ENCODE peak calls at places on chromosome 21, in nine cellular contexts. J is A549, W is Panc1, D is K562, R is HCT116, A is HepG2, U is GM23338, M is GM12878, B is SK-N-SH. O is an unnamed sample.

GRCh38 chr21:35084869-35085268 is 35.8 kb upstream of the RUNX1 start:
- DNase-seq in J (peak; percentile 33), W (no peak), D (no peak), R (no peak), A (no peak), U (no peak), M (no peak), B (no peak), O (no peak)

GRCh38 chr21:22855581-22855980 is 1857.4 kb downstream of the NCAM2 start:
- DNase-seq in J (no peak), W (peak; percentile 63), D (no peak), R (no peak), A (no peak), U (no peak), M (no peak), B (no peak), O (no peak)

GRCh38 chr21:43269461-43269860 is 100.7 kb downstream of the CRYAA start:
- DNase-seq in J (no peak), W (no peak), D (peak; percentile 67), R (no peak), A (no peak), U (peak; percentile 59), M (no peak), B (no peak), O (no peak)

GRCh38 chr21:43918385-43918947 is 53.4 kb downstream of the AGPAT3 start:
- DNase-seq in J (no peak), W (no peak), D (no peak), R (no peak), A (no peak), U (no peak), M (no peak), B (no peak), O (no peak)

GRCh38 chr21:21002137-21002536 is 3.9 kb downstream of the NCAM2 start:
- DNase-seq in J (no peak), W (no peak), D (no peak), R (no peak), A (no peak), U (no peak), M (no peak), B (no peak), O (no peak)

GRCh38 chr21:35963920-35964451 is 96.3 kb downstream of the SETD4 start:
- DNase-seq in J (no peak), W (no peak), D (no peak), R (no peak), A (no peak), U (peak; percentile 66), M (no peak), B (no peak), O (no peak)

GRCh38 chr21:43809853-43810504 is 20.6 kb downstream of the RRP1 start:
- DNase-seq in J (no peak), W (no peak), D (no peak), R (no peak), A (no peak), U (no peak), M (no peak), B (no peak), O (peak; percentile 18)

GRCh38 chr21:16569679-16570078 is 839.9 kb downstream of the USP25 start:
- DNase-seq in J (no peak), W (no peak), D (no peak), R (no peak), A (no peak), U (no peak), M (no peak), B (no peak), O (no peak)

GRCh38 chr21:43733529-43734071 is 14.7 kb downstream of the PDXK start:
- DNase-seq in J (no peak), W (no peak), D (no peak), R (no peak), A (no peak), U (no peak), M (no peak), B (no peak), O (no peak)

GRCh38 chr21:33537212-33537611 is 4.7 kb downstream of the GART start:
- DNase-seq in J (no peak), W (no peak), D (no peak), R (no peak), A (no peak), U (no peak), M (no peak), B (no peak), O (no peak)

GRCh38 chr21:29115899-29116298 is 14.5 kb upstream of the MAP3K7CL start:
- DNase-seq in J (no peak), W (no peak), D (no peak), R (no peak), A (no peak), U (no peak), M (no peak), B (no peak), O (no peak)

GRCh38 chr21:14121719-14122118 is 89.0 kb downstream of the LIPI start:
- DNase-seq in J (no peak), W (no peak), D (no peak), R (no peak), A (no peak), U (no peak), M (no peak), B (no peak), O (no peak)

GRCh38 chr21:28283652-28284490 is 708.8 kb downstream of the LTN1 start:
- DNase-seq in J (no peak), W (no peak), D (no peak), R (no peak), A (peak; percentile 40), U (no peak), M (no peak), B (peak; percentile 22), O (no peak)

GRCh38 chr21:43332872-43333300 is 94.0 kb downstream of the SIK1 start:
- DNase-seq in J (peak; percentile 84), W (no peak), D (no peak), R (no peak), A (no peak), U (no peak), M (no peak), B (no peak), O (no peak)

GRCh38 chr21:35882791-35883240 is 177.5 kb downstream of the SETD4 start:
- DNase-seq in J (no peak), W (no peak), D (no peak), R (no peak), A (peak; percentile 48), U (peak; percentile 23), M (no peak), B (no peak), O (no peak)

GRCh38 chr21:15254111-15254510 is 189.3 kb upstream of the NRIP1 start:
- DNase-seq in J (no peak), W (no peak), D (no peak), R (no peak), A (no peak), U (no peak), M (no peak), B (no peak), O (no peak)

GRCh38 chr21:31558839-31559367 is 100.6 kb upstream of the SOD1 start:
- DNase-seq in J (peak; percentile 88), W (no peak), D (no peak), R (peak; percentile 80), A (no peak), U (peak; percentile 97), M (peak; percentile 54), B (peak; percentile 97), O (peak; percentile 7)

GRCh38 chr21:22904385-22904784 is 1906.2 kb downstream of the NCAM2 start:
- DNase-seq in J (no peak), W (no peak), D (no peak), R (no peak), A (no peak), U (no peak), M (no peak), B (no peak), O (no peak)

GRCh38 chr21:32463889-32464300 is 51.4 kb downstream of the EVA1C start:
- DNase-seq in J (peak; percentile 90), W (peak; percentile 24), D (no peak), R (peak; percentile 85), A (peak; percentile 82), U (no peak), M (no peak), B (no peak), O (no peak)

GRCh38 chr21:16037386-16037785 is 307.6 kb downstream of the USP25 start:
- DNase-seq in J (no peak), W (no peak), D (no peak), R (no peak), A (no peak), U (no peak), M (no peak), B (no peak), O (peak; percentile 24)

GRCh38 chr21:32962286-32962685 is 63.4 kb upstream of the OLIG2 start:
- DNase-seq in J (no peak), W (no peak), D (no peak), R (no peak), A (no peak), U (no peak), M (no peak), B (no peak), O (no peak)

GRCh38 chr21:39634507-39634906 is 21.8 kb downstream of the B3GALT5 start:
- DNase-seq in J (no peak), W (no peak), D (no peak), R (no peak), A (no peak), U (no peak), M (no peak), B (no peak), O (no peak)
- TF ChIP-seq REST in J (no peak), W (no peak), D (no peak), R (no peak), A (no peak), U (no peak), M (no peak), B (no peak), O (no peak)

GRCh38 chr21:41947596-41948403 is 6.0 kb downstream of the C2CD2 start:
- DNase-seq in J (no peak), W (no peak), D (no peak), R (no peak), A (no peak), U (no peak), M (no peak), B (no peak), O (no peak)
- TF ChIP-seq REST in J (no peak), W (no peak), D (no peak), R (no peak), A (no peak), U (no peak), M (no peak), B (no peak), O (no peak)

GRCh38 chr21:38774586-38775285 is 31.0 kb upstream of the ETS2 start:
- DNase-seq in J (no peak), W (no peak), D (no peak), R (no peak), A (no peak), U (no peak), M (no peak), B (no peak), O (no peak)
- TF ChIP-seq REST in J (no peak), W (no peak), D (no peak), R (no peak), A (no peak), U (no peak), M (no peak), B (no peak), O (no peak)

GRCh38 chr21:26072891-26073615 is 97.5 kb downstream of the APP start:
- DNase-seq in J (no peak), W (no peak), D (no peak), R (no peak), A (no peak), U (no peak), M (no peak), B (no peak), O (no peak)
- TF ChIP-seq REST in J (no peak), W (no peak), D (no peak), R (no peak), A (no peak), U (no peak), M (no peak), B (no peak), O (no peak)

O was measured in HL-60.